ENCODE peak calls at places on chromosomes 6 and 20, in ten cellular contexts. Z is NCI-H345; N is ovary; E is NCI-H2029 treated with DMSO at 0.1 percent for 48 hours; X is ureter; Q is GM03348; S is stimulated activated CD8-positive, alpha-beta memory T cell treated with anti-CD3 and anti-CD28 coated beads, Interleukin-15, amount 100 ng/mL, for 4 hours; B is cardiac muscle cell; K is GM19239; L is anterior cingulate cortex. O is an unnamed sample.

GRCh38 chr20:41717464-41717863 is 99.3 kb upstream of the CHD6 start:
- DNase-seq in S (no peak), N (no peak), X (no peak), L (peak; percentile 14), Z (peak; percentile 97), B (no peak), Q (peak; percentile 29), E (peak; percentile 74), K (no peak), O (no peak)

GRCh38 chr6:156718647-156719394 is 58.4 kb upstream of the ARID1B start:
- DNase-seq in B (no peak), X (no peak), E (no peak), Z (no peak), N (peak; percentile 57), Q (peak; percentile 79), S (no peak), K (no peak), L (no peak), O (no peak)

GRCh38 chr6:129370268-129370916 is 339.6 kb downstream of the ARHGAP18 start:
- DNase-seq in B (peak; percentile 52), Z (peak; percentile 11), E (no peak), S (peak; percentile 13), L (peak; percentile 32), K (no peak), N (peak; percentile 49), X (peak; percentile 50), Q (peak; percentile 48), O (no peak)

GRCh38 chr6:15308445-15309213 is 62.8 kb downstream of the JARID2 start:
- DNase-seq in X (no peak), K (no peak), B (no peak), E (no peak), S (no peak), L (no peak), Z (no peak), Q (no peak), N (no peak), O (no peak)

GRCh38 chr6:118319890-118320289 is 228.2 kb upstream of the PLN start:
- DNase-seq in N (no peak), B (no peak), L (peak; percentile 28), X (no peak), Z (peak; percentile 61), E (no peak), S (no peak), Q (no peak), K (no peak), O (no peak)

GRCh38 chr20:57027752-57028151 is 238.7 kb downstream of the BMP7 start:
- DNase-seq in K (no peak), Z (no peak), L (no peak), E (no peak), S (no peak), N (no peak), B (no peak), X (no peak), Q (no peak), O (no peak)

GRCh38 chr6:40308533-40309306 is 278.4 kb downstream of the LRFN2 start:
- DNase-seq in X (peak; percentile 76), K (peak; percentile 69), E (peak; percentile 36), B (peak; percentile 85), N (peak; percentile 62), L (peak; percentile 54), Q (peak; percentile 80), S (no peak), Z (peak; percentile 70), O (peak; percentile 58)

GRCh38 chr6:15504581-15505350 is 158.1 kb downstream of the DTNBP1 start:
- DNase-seq in S (no peak), X (peak; percentile 76), N (peak; percentile 83), K (no peak), Z (peak; percentile 45), L (peak; percentile 79), B (no peak), Q (peak; percentile 92), E (peak; percentile 91), O (no peak)

GRCh38 chr6:127463056-127463455 is 3.9 kb upstream of the KIAA0408 start:
- DNase-seq in K (no peak), Z (no peak), E (no peak), X (no peak), L (no peak), S (no peak), Q (no peak), B (no peak), N (no peak), O (no peak)

GRCh38 chr20:20755227-20755626 is 42.8 kb upstream of the RALGAPA2 start:
- DNase-seq in L (no peak), X (no peak), Q (no peak), E (no peak), Z (no peak), S (no peak), B (no peak), K (no peak), N (no peak), O (no peak)

GRCh38 chr6:110828396-110828795 is 13.1 kb upstream of the CDK19 start:
- DNase-seq in Q (peak; percentile 52), K (no peak), B (no peak), L (no peak), X (no peak), S (no peak), N (no peak), Z (no peak), E (no peak), O (no peak)

GRCh38 chr6:126650931-126651330 is 311.0 kb downstream of the CENPW start:
- DNase-seq in Z (no peak), L (no peak), K (no peak), E (no peak), S (no peak), Q (peak; percentile 62), N (no peak), B (no peak), X (no peak), O (no peak)

GRCh38 chr6:148628251-148628650 is 118.6 kb upstream of the UST start:
- DNase-seq in Q (no peak), Z (no peak), X (no peak), S (no peak), K (no peak), B (no peak), E (no peak), L (no peak), N (no peak), O (no peak)

GRCh38 chr6:15253107-15254073 is 7.5 kb downstream of the JARID2 start:
- DNase-seq in B (no peak), N (no peak), S (no peak), Z (no peak), X (no peak), K (no peak), Q (no peak), E (no peak), L (no peak), O (no peak)

GRCh38 chr6:131275273-131275672 is 140.0 kb downstream of the AKAP7 start:
- DNase-seq in X (no peak), Q (no peak), B (no peak), Z (no peak), K (no peak), E (no peak), L (no peak), S (no peak), N (no peak), O (no peak)

O was measured in GM12892.